ENCODE peak calls at places on chromosomes 13 and 19, in seven cellular contexts. S is Caco-2; I is effector memory CD4-positive, alpha-beta T cell; W is astrocyte; P is activated CD4-positive, alpha-beta T cell treated with anti-CD3 and anti-CD28 coated beads for 24 hours; X is stimulated activated naive CD8-positive, alpha-beta T cell treated with anti-CD3 and anti-CD28 coated beads, Interleukin-15, Interleukin-2, amounts not matched to agents 100 U/mL and 50 U/mL, for 24 hours; E is EH. B is an unnamed sample.
A peak's percentile ranks its signal among the peaks of the same experiment; 100 is the strongest.

GRCh38 chr13:43122706-43123268 is 99.4 kb downstream of the DNAJC15 start:
- DNase-seq in S (no peak), I (no peak), W (no peak), P (no peak), X (no peak), E (no peak), B (no peak)

GRCh38 chr19:5828661-5829566 is 10.6 kb downstream of the FUT6 start:
- DNase-seq in S (no peak), I (no peak), W (no peak), P (no peak), X (peak; percentile 69), E (peak; percentile 15), B (no peak)

GRCh38 chr19:55152017-55152416 is 3.0 kb upstream of the TNNT1 start:
- DNase-seq in S (no peak), I (no peak), W (no peak), P (no peak), X (no peak), E (peak; percentile 22), B (no peak)

GRCh38 chr19:41407271-41407670 is 9.7 kb downstream of the BCKDHA start:
- DNase-seq in S (no peak), I (no peak), W (peak; percentile 19), P (no peak), X (no peak), E (no peak), B (no peak)

GRCh38 chr13:88288326-88288725 is 617.2 kb downstream of the SLITRK5 start:
- DNase-seq in S (no peak), I (no peak), W (no peak), P (no peak), X (no peak), E (no peak), B (no peak)

GRCh38 chr19:34508540-34508939 is 27.0 kb downstream of the WTIP start:
- DNase-seq in S (no peak), I (no peak), W (no peak), P (no peak), X (no peak), E (peak; percentile 37), B (no peak)

GRCh38 chr19:3296446-3296845 is 69.9 kb upstream of the NFIC start:
- DNase-seq in S (no peak), I (no peak), W (no peak), P (no peak), X (no peak), E (no peak), B (no peak)

GRCh38 chr13:42524487-42525034 is 49.4 kb upstream of the TNFSF11 start:
- DNase-seq in S (no peak), I (no peak), W (no peak), P (no peak), X (no peak), E (no peak), B (no peak)

GRCh38 chr19:42252365-42253244 is 2.3 kb downstream of the ERF start:
- DNase-seq in S (no peak), I (no peak), W (no peak), P (no peak), X (peak; percentile 27), E (peak; percentile 65), B (peak; percentile 68)

B was measured in IMR-90.